ENCODE peak calls at places on chromosomes 2 and 18, in nine cellular contexts. One of them, this sample, is unnamed.

GRCh38 chr2:186136860-186137259 is 349.2 kb upstream of the ZC3H15 start:
- DNase-seq in CD8-positive, alpha-beta memory T cell: no peak
- DNase-seq in MM.1S: no peak
- DNase-seq in GM12865: no peak
- DNase-seq in tibial artery: no peak
- DNase-seq in GM06990: no peak
- DNase-seq in neural progenitor cell: no peak
- DNase-seq in astrocyte of the cerebellum: no peak
- DNase-seq in esophagus squamous epithelium: no peak
- DNase-seq in this sample: no peak

GRCh38 chr2:138373993-138374408 is 127.6 kb upstream of the SPOPL start:
- DNase-seq in CD8-positive, alpha-beta memory T cell: no peak
- DNase-seq in MM.1S: peak; percentile 22
- DNase-seq in GM12865: peak; percentile 56
- DNase-seq in tibial artery: no peak
- DNase-seq in GM06990: no peak
- DNase-seq in neural progenitor cell: peak; percentile 44
- DNase-seq in astrocyte of the cerebellum: peak; percentile 38
- DNase-seq in esophagus squamous epithelium: no peak
- DNase-seq in this sample: no peak

GRCh38 chr2:25286025-25286400 is 55.7 kb downstream of the DNMT3A start:
- DNase-seq in CD8-positive, alpha-beta memory T cell: peak; percentile 84
- DNase-seq in MM.1S: no peak
- DNase-seq in GM12865: peak; percentile 73
- DNase-seq in tibial artery: no peak
- DNase-seq in GM06990: peak; percentile 44
- DNase-seq in neural progenitor cell: no peak
- DNase-seq in astrocyte of the cerebellum: no peak
- DNase-seq in esophagus squamous epithelium: no peak
- DNase-seq in this sample: no peak

GRCh38 chr2:171688129-171688465 is 828 bp downstream of the DYNC1I2 start:
- DNase-seq in CD8-positive, alpha-beta memory T cell: no peak
- DNase-seq in MM.1S: no peak
- DNase-seq in GM12865: no peak
- DNase-seq in tibial artery: no peak
- DNase-seq in GM06990: no peak
- DNase-seq in neural progenitor cell: peak; percentile 10
- DNase-seq in astrocyte of the cerebellum: no peak
- DNase-seq in esophagus squamous epithelium: no peak
- DNase-seq in this sample: no peak

GRCh38 chr2:100272848-100273329 is 49.4 kb downstream of the LONRF2 start:
- DNase-seq in CD8-positive, alpha-beta memory T cell: no peak
- DNase-seq in MM.1S: no peak
- DNase-seq in GM12865: no peak
- DNase-seq in tibial artery: no peak
- DNase-seq in GM06990: no peak
- DNase-seq in neural progenitor cell: no peak
- DNase-seq in astrocyte of the cerebellum: no peak
- DNase-seq in esophagus squamous epithelium: no peak
- DNase-seq in this sample: no peak

GRCh38 chr18:14933049-14933851 is 185.3 kb downstream of the ANKRD30B start:
- DNase-seq in CD8-positive, alpha-beta memory T cell: no peak
- DNase-seq in MM.1S: peak; percentile 30
- DNase-seq in GM12865: no peak
- DNase-seq in tibial artery: no peak
- DNase-seq in GM06990: no peak
- DNase-seq in neural progenitor cell: no peak
- DNase-seq in astrocyte of the cerebellum: no peak
- DNase-seq in esophagus squamous epithelium: no peak
- DNase-seq in this sample: no peak

GRCh38 chr2:219598308-219599078 is 836 bp downstream of the STK11IP start:
- DNase-seq in CD8-positive, alpha-beta memory T cell: no peak
- DNase-seq in MM.1S: no peak
- DNase-seq in GM12865: no peak
- DNase-seq in tibial artery: no peak
- DNase-seq in GM06990: no peak
- DNase-seq in neural progenitor cell: no peak
- DNase-seq in astrocyte of the cerebellum: no peak
- DNase-seq in esophagus squamous epithelium: no peak
- DNase-seq in this sample: no peak

GRCh38 chr2:40147360-40147759 is 304.5 kb downstream of the SLC8A1 start:
- DNase-seq in CD8-positive, alpha-beta memory T cell: no peak
- DNase-seq in MM.1S: no peak
- DNase-seq in GM12865: no peak
- DNase-seq in tibial artery: no peak
- DNase-seq in GM06990: no peak
- DNase-seq in neural progenitor cell: no peak
- DNase-seq in astrocyte of the cerebellum: no peak
- DNase-seq in esophagus squamous epithelium: no peak
- DNase-seq in this sample: no peak

GRCh38 chr18:37447959-37448916 is 117.4 kb downstream of the CELF4 start:
- DNase-seq in CD8-positive, alpha-beta memory T cell: no peak
- DNase-seq in MM.1S: no peak
- DNase-seq in GM12865: no peak
- DNase-seq in tibial artery: no peak
- DNase-seq in GM06990: no peak
- DNase-seq in neural progenitor cell: no peak
- DNase-seq in astrocyte of the cerebellum: no peak
- DNase-seq in esophagus squamous epithelium: no peak
- DNase-seq in this sample: no peak

GRCh38 chr18:37452697-37453385 is 112.8 kb downstream of the CELF4 start:
- DNase-seq in CD8-positive, alpha-beta memory T cell: no peak
- DNase-seq in MM.1S: no peak
- DNase-seq in GM12865: no peak
- DNase-seq in tibial artery: no peak
- DNase-seq in GM06990: no peak
- DNase-seq in neural progenitor cell: no peak
- DNase-seq in astrocyte of the cerebellum: no peak
- DNase-seq in esophagus squamous epithelium: no peak
- DNase-seq in this sample: no peak

GRCh38 chr2:45643543-45644542 is 7.6 kb upstream of the PRKCE start:
- DNase-seq in CD8-positive, alpha-beta memory T cell: peak; percentile 76
- DNase-seq in MM.1S: peak; percentile 65
- DNase-seq in GM12865: peak; percentile 66
- DNase-seq in tibial artery: peak; percentile 31
- DNase-seq in GM06990: peak; percentile 78
- DNase-seq in neural progenitor cell: peak; percentile 88
- DNase-seq in astrocyte of the cerebellum: no peak
- DNase-seq in esophagus squamous epithelium: no peak
- DNase-seq in this sample: no peak

GRCh38 chr2:120884406-120885290 is 149.0 kb downstream of the GLI2 start:
- DNase-seq in CD8-positive, alpha-beta memory T cell: peak; percentile 37
- DNase-seq in MM.1S: no peak
- DNase-seq in GM12865: no peak
- DNase-seq in tibial artery: no peak
- DNase-seq in GM06990: no peak
- DNase-seq in neural progenitor cell: no peak
- DNase-seq in astrocyte of the cerebellum: no peak
- DNase-seq in esophagus squamous epithelium: no peak
- DNase-seq in this sample: no peak

GRCh38 chr2:30184035-30184434 is 37.2 kb downstream of the YPEL5 start:
- DNase-seq in CD8-positive, alpha-beta memory T cell: no peak
- DNase-seq in MM.1S: no peak
- DNase-seq in GM12865: no peak
- DNase-seq in tibial artery: no peak
- DNase-seq in GM06990: no peak
- DNase-seq in neural progenitor cell: no peak
- DNase-seq in astrocyte of the cerebellum: no peak
- DNase-seq in esophagus squamous epithelium: no peak
- DNase-seq in this sample: no peak

GRCh38 chr2:66462196-66462825 is 27.4 kb downstream of the MEIS1 start:
- DNase-seq in CD8-positive, alpha-beta memory T cell: no peak
- DNase-seq in MM.1S: no peak
- DNase-seq in GM12865: no peak
- DNase-seq in tibial artery: no peak
- DNase-seq in GM06990: no peak
- DNase-seq in neural progenitor cell: no peak
- DNase-seq in astrocyte of the cerebellum: no peak
- DNase-seq in esophagus squamous epithelium: no peak
- DNase-seq in this sample: no peak

GRCh38 chr2:147826615-147827375 is 18.0 kb upstream of the ACVR2A start:
- DNase-seq in CD8-positive, alpha-beta memory T cell: no peak
- DNase-seq in MM.1S: no peak
- DNase-seq in GM12865: no peak
- DNase-seq in tibial artery: no peak
- DNase-seq in GM06990: no peak
- DNase-seq in neural progenitor cell: no peak
- DNase-seq in astrocyte of the cerebellum: no peak
- DNase-seq in esophagus squamous epithelium: no peak
- DNase-seq in this sample: no peak

GRCh38 chr2:175854665-175855064 is 147.4 kb downstream of the LNPK start:
- DNase-seq in CD8-positive, alpha-beta memory T cell: no peak
- DNase-seq in MM.1S: no peak
- DNase-seq in GM12865: no peak
- DNase-seq in tibial artery: no peak
- DNase-seq in GM06990: no peak
- DNase-seq in neural progenitor cell: peak; percentile 23
- DNase-seq in astrocyte of the cerebellum: no peak
- DNase-seq in esophagus squamous epithelium: no peak
- DNase-seq in this sample: no peak

GRCh38 chr2:227853204-227853629 is 18.2 kb upstream of the DAW1 start:
- DNase-seq in CD8-positive, alpha-beta memory T cell: no peak
- DNase-seq in MM.1S: no peak
- DNase-seq in GM12865: peak; percentile 12
- DNase-seq in tibial artery: no peak
- DNase-seq in GM06990: no peak
- DNase-seq in neural progenitor cell: no peak
- DNase-seq in astrocyte of the cerebellum: peak; percentile 100
- DNase-seq in esophagus squamous epithelium: no peak
- DNase-seq in this sample: peak; percentile 99

GRCh38 chr2:10232096-10232815 is 70.4 kb upstream of the HPCAL1 start:
- DNase-seq in CD8-positive, alpha-beta memory T cell: peak; percentile 35
- DNase-seq in MM.1S: no peak
- DNase-seq in GM12865: no peak
- DNase-seq in tibial artery: no peak
- DNase-seq in GM06990: no peak
- DNase-seq in neural progenitor cell: no peak
- DNase-seq in astrocyte of the cerebellum: no peak
- DNase-seq in esophagus squamous epithelium: no peak
- DNase-seq in this sample: no peak

GRCh38 chr18:37393945-37394609 is 171.5 kb downstream of the CELF4 start:
- DNase-seq in CD8-positive, alpha-beta memory T cell: no peak
- DNase-seq in MM.1S: peak; percentile 60
- DNase-seq in GM12865: peak; percentile 26
- DNase-seq in tibial artery: peak; percentile 61
- DNase-seq in GM06990: peak; percentile 16
- DNase-seq in neural progenitor cell: peak; percentile 95
- DNase-seq in astrocyte of the cerebellum: no peak
- DNase-seq in esophagus squamous epithelium: no peak
- DNase-seq in this sample: no peak

GRCh38 chr2:2855297-2855696 is 522.3 kb downstream of the EIPR1 start:
- DNase-seq in CD8-positive, alpha-beta memory T cell: no peak
- DNase-seq in MM.1S: no peak
- DNase-seq in GM12865: no peak
- DNase-seq in tibial artery: no peak
- DNase-seq in GM06990: no peak
- DNase-seq in neural progenitor cell: no peak
- DNase-seq in astrocyte of the cerebellum: no peak
- DNase-seq in esophagus squamous epithelium: no peak
- DNase-seq in this sample: no peak

GRCh38 chr2:100254646-100255210 is 67.6 kb downstream of the LONRF2 start:
- DNase-seq in CD8-positive, alpha-beta memory T cell: no peak
- DNase-seq in MM.1S: no peak
- DNase-seq in GM12865: no peak
- DNase-seq in tibial artery: no peak
- DNase-seq in GM06990: no peak
- DNase-seq in neural progenitor cell: no peak
- DNase-seq in astrocyte of the cerebellum: no peak
- DNase-seq in esophagus squamous epithelium: no peak
- DNase-seq in this sample: no peak

GRCh38 chr18:3585656-3586509 is 135.9 kb downstream of the TGIF1 start:
- DNase-seq in CD8-positive, alpha-beta memory T cell: peak; percentile 78
- DNase-seq in MM.1S: peak; percentile 77
- DNase-seq in GM12865: peak; percentile 71
- DNase-seq in tibial artery: peak; percentile 79
- DNase-seq in GM06990: no peak
- DNase-seq in neural progenitor cell: peak; percentile 90
- DNase-seq in astrocyte of the cerebellum: peak; percentile 62
- DNase-seq in esophagus squamous epithelium: peak; percentile 10
- DNase-seq in this sample: peak; percentile 51
- H3K4me3 ChIP-seq in CD8-positive, alpha-beta memory T cell: no peak overlapping the region
- H3K4me3 ChIP-seq in MM.1S: peak overlapping the region; percentile 36
- H3K4me3 ChIP-seq in GM12865: peak overlapping the region; percentile 19
- H3K4me3 ChIP-seq in tibial artery: no peak overlapping the region
- H3K4me3 ChIP-seq in GM06990: no peak overlapping the region
- H3K4me3 ChIP-seq in neural progenitor cell: no peak overlapping the region
- H3K4me3 ChIP-seq in astrocyte of the cerebellum: no peak overlapping the region
- H3K4me3 ChIP-seq in esophagus squamous epithelium: no peak overlapping the region
- H3K4me3 ChIP-seq in this sample: no peak overlapping the region

GRCh38 chr2:187520121-187520624 is 34.1 kb downstream of the TFPI start:
- DNase-seq in CD8-positive, alpha-beta memory T cell: no peak
- DNase-seq in MM.1S: no peak
- DNase-seq in GM12865: no peak
- DNase-seq in tibial artery: no peak
- DNase-seq in GM06990: no peak
- DNase-seq in neural progenitor cell: no peak
- DNase-seq in astrocyte of the cerebellum: no peak
- DNase-seq in esophagus squamous epithelium: no peak
- DNase-seq in this sample: no peak
- H3K4me3 ChIP-seq in CD8-positive, alpha-beta memory T cell: no peak overlapping the region
- H3K4me3 ChIP-seq in MM.1S: no peak overlapping the region
- H3K4me3 ChIP-seq in GM12865: no peak overlapping the region
- H3K4me3 ChIP-seq in tibial artery: no peak overlapping the region
- H3K4me3 ChIP-seq in GM06990: no peak overlapping the region
- H3K4me3 ChIP-seq in neural progenitor cell: no peak overlapping the region
- H3K4me3 ChIP-seq in astrocyte of the cerebellum: no peak overlapping the region
- H3K4me3 ChIP-seq in esophagus squamous epithelium: no peak overlapping the region
- H3K4me3 ChIP-seq in this sample: no peak overlapping the region

DNA sequence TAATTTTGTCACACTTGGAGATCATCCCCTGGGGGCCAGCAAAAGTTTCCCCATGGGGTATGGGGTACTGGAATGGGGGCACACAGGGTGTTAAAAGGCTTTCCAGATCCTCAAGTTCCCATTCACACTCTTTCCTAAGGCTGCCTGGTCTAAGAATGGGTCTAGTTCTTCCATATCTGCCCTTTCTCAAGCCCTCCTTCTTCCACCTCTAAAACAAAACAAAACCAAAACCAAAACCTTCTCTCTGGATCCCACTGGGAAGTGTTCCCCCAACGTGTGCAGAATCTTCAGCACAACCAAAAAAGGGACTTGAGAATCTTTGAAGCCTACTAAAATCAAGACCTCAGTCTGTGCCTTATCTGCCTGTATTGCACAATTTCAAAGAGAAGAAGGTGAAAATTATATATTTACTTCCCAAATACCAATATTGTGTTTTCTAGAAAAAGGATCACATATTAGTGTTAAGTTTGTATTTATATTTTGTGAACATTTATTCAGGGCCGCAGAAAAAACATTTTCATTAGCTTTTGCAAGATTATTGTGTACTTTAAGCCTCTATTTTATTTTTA is 207.2 kb upstream of the TCF4 start:
- DNase-seq in CD8-positive, alpha-beta memory T cell: no peak
- DNase-seq in MM.1S: no peak
- DNase-seq in GM12865: no peak
- DNase-seq in tibial artery: no peak
- DNase-seq in GM06990: no peak
- DNase-seq in neural progenitor cell: no peak
- DNase-seq in astrocyte of the cerebellum: no peak
- DNase-seq in esophagus squamous epithelium: no peak
- DNase-seq in this sample: no peak
- H3K4me3 ChIP-seq in CD8-positive, alpha-beta memory T cell: no peak overlapping the region
- H3K4me3 ChIP-seq in MM.1S: no peak overlapping the region
- H3K4me3 ChIP-seq in GM12865: no peak overlapping the region
- H3K4me3 ChIP-seq in tibial artery: no peak overlapping the region
- H3K4me3 ChIP-seq in GM06990: no peak overlapping the region
- H3K4me3 ChIP-seq in neural progenitor cell: no peak overlapping the region
- H3K4me3 ChIP-seq in astrocyte of the cerebellum: no peak overlapping the region
- H3K4me3 ChIP-seq in esophagus squamous epithelium: no peak overlapping the region
- H3K4me3 ChIP-seq in this sample: no peak overlapping the region

GRCh38 chr18:77671456-77672167 is 422.0 kb downstream of the GALR1 start:
- DNase-seq in CD8-positive, alpha-beta memory T cell: no peak
- DNase-seq in MM.1S: no peak
- DNase-seq in GM12865: no peak
- DNase-seq in tibial artery: no peak
- DNase-seq in GM06990: no peak
- DNase-seq in neural progenitor cell: peak; percentile 72
- DNase-seq in astrocyte of the cerebellum: no peak
- DNase-seq in esophagus squamous epithelium: no peak
- DNase-seq in this sample: no peak
- H3K4me3 ChIP-seq in CD8-positive, alpha-beta memory T cell: no peak overlapping the region
- H3K4me3 ChIP-seq in MM.1S: no peak overlapping the region
- H3K4me3 ChIP-seq in GM12865: no peak overlapping the region
- H3K4me3 ChIP-seq in tibial artery: no peak overlapping the region
- H3K4me3 ChIP-seq in GM06990: no peak overlapping the region
- H3K4me3 ChIP-seq in neural progenitor cell: no peak overlapping the region
- H3K4me3 ChIP-seq in astrocyte of the cerebellum: no peak overlapping the region
- H3K4me3 ChIP-seq in esophagus squamous epithelium: no peak overlapping the region
- H3K4me3 ChIP-seq in this sample: no peak overlapping the region